ENCODE peak calls at places on chromosomes 2 and 18, in nine cellular contexts. One of them, this sample, is unnamed.
A peak's percentile ranks its signal among the peaks of the same experiment; 100 is the strongest.

GRCh38 chr2:66888791-66889631 is 454.1 kb downstream of the MEIS1 start:
- DNase-seq in neural progenitor cell: no peak
- DNase-seq in HCT116: no peak
- DNase-seq in GM23248: peak; percentile 96
- DNase-seq in GM23338: no peak
- DNase-seq in OCI-LY7: no peak
- DNase-seq in SK-N-SH: no peak
- DNase-seq in MM.1S: no peak
- DNase-seq in hepatocyte: peak; percentile 73
- DNase-seq in this sample: peak; percentile 93

GRCh38 chr2:12697617-12698016 is 19.1 kb upstream of the TRIB2 start:
- DNase-seq in neural progenitor cell: no peak
- DNase-seq in HCT116: no peak
- DNase-seq in GM23248: no peak
- DNase-seq in GM23338: no peak
- DNase-seq in OCI-LY7: no peak
- DNase-seq in SK-N-SH: no peak
- DNase-seq in MM.1S: no peak
- DNase-seq in hepatocyte: no peak
- DNase-seq in this sample: peak; percentile 82

GRCh38 chr2:67666386-67667053 is 269.4 kb downstream of the ETAA1 start:
- DNase-seq in neural progenitor cell: no peak
- DNase-seq in HCT116: no peak
- DNase-seq in GM23248: no peak
- DNase-seq in GM23338: no peak
- DNase-seq in OCI-LY7: no peak
- DNase-seq in SK-N-SH: no peak
- DNase-seq in MM.1S: no peak
- DNase-seq in hepatocyte: no peak
- DNase-seq in this sample: no peak

GRCh38 chr2:191304939-191305875 is 60.0 kb downstream of the MYO1B start:
- DNase-seq in neural progenitor cell: peak; percentile 49
- DNase-seq in HCT116: no peak
- DNase-seq in GM23248: peak; percentile 84
- DNase-seq in GM23338: no peak
- DNase-seq in OCI-LY7: no peak
- DNase-seq in SK-N-SH: no peak
- DNase-seq in MM.1S: no peak
- DNase-seq in hepatocyte: no peak
- DNase-seq in this sample: no peak

GRCh38 chr18:8503287-8503686 is 106.0 kb upstream of the RAB12 start:
- DNase-seq in neural progenitor cell: no peak
- DNase-seq in HCT116: no peak
- DNase-seq in GM23248: no peak
- DNase-seq in GM23338: no peak
- DNase-seq in OCI-LY7: no peak
- DNase-seq in SK-N-SH: no peak
- DNase-seq in MM.1S: no peak
- DNase-seq in hepatocyte: no peak
- DNase-seq in this sample: no peak

GRCh38 chr2:24514820-24515219 is 23.8 kb downstream of the NCOA1 start:
- DNase-seq in neural progenitor cell: no peak
- DNase-seq in HCT116: no peak
- DNase-seq in GM23248: no peak
- DNase-seq in GM23338: no peak
- DNase-seq in OCI-LY7: no peak
- DNase-seq in SK-N-SH: no peak
- DNase-seq in MM.1S: no peak
- DNase-seq in hepatocyte: no peak
- DNase-seq in this sample: no peak

GRCh38 chr2:195026261-195026660 is 630.8 kb upstream of the SLC39A10 start:
- DNase-seq in neural progenitor cell: no peak
- DNase-seq in HCT116: no peak
- DNase-seq in GM23248: peak; percentile 39
- DNase-seq in GM23338: no peak
- DNase-seq in OCI-LY7: no peak
- DNase-seq in SK-N-SH: no peak
- DNase-seq in MM.1S: no peak
- DNase-seq in hepatocyte: peak; percentile 19
- DNase-seq in this sample: peak; percentile 55

GRCh38 chr2:200408428-200409311 is 101.2 kb downstream of the KCTD18 start:
- DNase-seq in neural progenitor cell: no peak
- DNase-seq in HCT116: peak; percentile 79
- DNase-seq in GM23248: peak; percentile 93
- DNase-seq in GM23338: no peak
- DNase-seq in OCI-LY7: no peak
- DNase-seq in SK-N-SH: no peak
- DNase-seq in MM.1S: peak; percentile 87
- DNase-seq in hepatocyte: peak; percentile 32
- DNase-seq in this sample: peak; percentile 87

DNA sequence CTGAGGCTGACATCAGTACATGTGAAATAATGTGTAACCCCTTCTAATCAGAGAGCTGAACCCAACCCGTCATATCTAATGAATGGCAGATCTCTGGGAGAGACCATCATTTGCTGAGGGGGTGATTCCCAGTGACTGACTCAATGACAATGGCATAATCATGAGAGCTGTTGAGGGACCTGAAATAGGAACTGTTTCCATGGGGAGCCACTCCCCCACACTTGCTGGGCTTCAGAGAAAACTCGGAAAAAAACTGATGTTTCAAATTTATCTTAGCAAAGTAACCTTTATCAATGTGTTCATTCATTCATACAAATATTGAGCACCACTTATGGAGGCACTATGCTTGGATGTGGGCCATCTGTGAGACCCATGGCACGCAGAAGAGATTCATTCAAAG is 93.4 kb upstream of the ZBTB14 start:
- DNase-seq in neural progenitor cell: no peak
- DNase-seq in HCT116: no peak
- DNase-seq in GM23248: no peak
- DNase-seq in GM23338: no peak
- DNase-seq in OCI-LY7: no peak
- DNase-seq in SK-N-SH: no peak
- DNase-seq in MM.1S: no peak
- DNase-seq in hepatocyte: no peak
- DNase-seq in this sample: no peak
- TF ChIP-seq EZH2phosphoT487 in neural progenitor cell: no peak
- TF ChIP-seq EZH2phosphoT487 in HCT116: no peak
- TF ChIP-seq EZH2phosphoT487 in GM23248: no peak
- TF ChIP-seq EZH2phosphoT487 in GM23338: no peak
- TF ChIP-seq EZH2phosphoT487 in OCI-LY7: no peak
- TF ChIP-seq EZH2phosphoT487 in SK-N-SH: no peak
- TF ChIP-seq EZH2phosphoT487 in MM.1S: no peak
- TF ChIP-seq EZH2phosphoT487 in hepatocyte: no peak
- TF ChIP-seq EZH2phosphoT487 in this sample: no peak

GRCh38 chr2:85314884-85315242 is 12.9 kb downstream of the TGOLN2 start:
- DNase-seq in neural progenitor cell: no peak
- DNase-seq in HCT116: no peak
- DNase-seq in GM23248: no peak
- DNase-seq in GM23338: no peak
- DNase-seq in OCI-LY7: no peak
- DNase-seq in SK-N-SH: no peak
- DNase-seq in MM.1S: no peak
- DNase-seq in hepatocyte: no peak
- DNase-seq in this sample: no peak

GRCh38 chr2:85323351-85323987 is 4.3 kb downstream of the TGOLN2 start:
- DNase-seq in neural progenitor cell: no peak
- DNase-seq in HCT116: no peak
- DNase-seq in GM23248: peak; percentile 11
- DNase-seq in GM23338: no peak
- DNase-seq in OCI-LY7: no peak
- DNase-seq in SK-N-SH: no peak
- DNase-seq in MM.1S: no peak
- DNase-seq in hepatocyte: no peak
- DNase-seq in this sample: no peak

GRCh38 chr2:85319811-85320210 is 8.0 kb downstream of the TGOLN2 start:
- DNase-seq in neural progenitor cell: no peak
- DNase-seq in HCT116: no peak
- DNase-seq in GM23248: no peak
- DNase-seq in GM23338: no peak
- DNase-seq in OCI-LY7: no peak
- DNase-seq in SK-N-SH: no peak
- DNase-seq in MM.1S: no peak
- DNase-seq in hepatocyte: no peak
- DNase-seq in this sample: no peak

GRCh38 chr2:85318222-85319182 is 9.3 kb downstream of the TGOLN2 start:
- DNase-seq in neural progenitor cell: no peak
- DNase-seq in HCT116: no peak
- DNase-seq in GM23248: peak; percentile 95
- DNase-seq in GM23338: no peak
- DNase-seq in OCI-LY7: no peak
- DNase-seq in SK-N-SH: no peak
- DNase-seq in MM.1S: no peak
- DNase-seq in hepatocyte: peak; percentile 69
- DNase-seq in this sample: peak; percentile 35
- H3K27ac ChIP-seq in neural progenitor cell: no peak overlapping the region
- H3K27ac ChIP-seq in HCT116: no peak overlapping the region
- H3K27ac ChIP-seq in GM23248: peak overlapping the region; percentile 83
- H3K27ac ChIP-seq in GM23338: no peak overlapping the region
- H3K27ac ChIP-seq in OCI-LY7: no peak overlapping the region
- H3K27ac ChIP-seq in SK-N-SH: no peak overlapping the region
- H3K27ac ChIP-seq in MM.1S: no peak overlapping the region
- H3K27ac ChIP-seq in hepatocyte: peak overlapping the region; percentile 44
- H3K27ac ChIP-seq in this sample: peak overlapping the region; percentile 41

GRCh38 chr2:120764434-120764833 is 28.8 kb downstream of the GLI2 start:
- DNase-seq in neural progenitor cell: no peak
- DNase-seq in HCT116: no peak
- DNase-seq in GM23248: no peak
- DNase-seq in GM23338: no peak
- DNase-seq in OCI-LY7: no peak
- DNase-seq in SK-N-SH: no peak
- DNase-seq in MM.1S: no peak
- DNase-seq in hepatocyte: no peak
- DNase-seq in this sample: no peak

GRCh38 chr2:120765911-120766757 is 30.5 kb downstream of the GLI2 start:
- DNase-seq in neural progenitor cell: peak; percentile 38
- DNase-seq in HCT116: no peak
- DNase-seq in GM23248: peak; percentile 63
- DNase-seq in GM23338: peak; percentile 43
- DNase-seq in OCI-LY7: no peak
- DNase-seq in SK-N-SH: peak; percentile 52
- DNase-seq in MM.1S: no peak
- DNase-seq in hepatocyte: peak; percentile 73
- DNase-seq in this sample: no peak

GRCh38 chr2:120763931-120764330 is 28.3 kb downstream of the GLI2 start:
- DNase-seq in neural progenitor cell: no peak
- DNase-seq in HCT116: no peak
- DNase-seq in GM23248: no peak
- DNase-seq in GM23338: no peak
- DNase-seq in OCI-LY7: no peak
- DNase-seq in SK-N-SH: no peak
- DNase-seq in MM.1S: no peak
- DNase-seq in hepatocyte: no peak
- DNase-seq in this sample: no peak

GRCh38 chr2:120766758-120767351 is 31.2 kb downstream of the GLI2 start:
- DNase-seq in neural progenitor cell: no peak
- DNase-seq in HCT116: no peak
- DNase-seq in GM23248: no peak
- DNase-seq in GM23338: peak; percentile 44
- DNase-seq in OCI-LY7: no peak
- DNase-seq in SK-N-SH: no peak
- DNase-seq in MM.1S: no peak
- DNase-seq in hepatocyte: no peak
- DNase-seq in this sample: no peak

DNA sequence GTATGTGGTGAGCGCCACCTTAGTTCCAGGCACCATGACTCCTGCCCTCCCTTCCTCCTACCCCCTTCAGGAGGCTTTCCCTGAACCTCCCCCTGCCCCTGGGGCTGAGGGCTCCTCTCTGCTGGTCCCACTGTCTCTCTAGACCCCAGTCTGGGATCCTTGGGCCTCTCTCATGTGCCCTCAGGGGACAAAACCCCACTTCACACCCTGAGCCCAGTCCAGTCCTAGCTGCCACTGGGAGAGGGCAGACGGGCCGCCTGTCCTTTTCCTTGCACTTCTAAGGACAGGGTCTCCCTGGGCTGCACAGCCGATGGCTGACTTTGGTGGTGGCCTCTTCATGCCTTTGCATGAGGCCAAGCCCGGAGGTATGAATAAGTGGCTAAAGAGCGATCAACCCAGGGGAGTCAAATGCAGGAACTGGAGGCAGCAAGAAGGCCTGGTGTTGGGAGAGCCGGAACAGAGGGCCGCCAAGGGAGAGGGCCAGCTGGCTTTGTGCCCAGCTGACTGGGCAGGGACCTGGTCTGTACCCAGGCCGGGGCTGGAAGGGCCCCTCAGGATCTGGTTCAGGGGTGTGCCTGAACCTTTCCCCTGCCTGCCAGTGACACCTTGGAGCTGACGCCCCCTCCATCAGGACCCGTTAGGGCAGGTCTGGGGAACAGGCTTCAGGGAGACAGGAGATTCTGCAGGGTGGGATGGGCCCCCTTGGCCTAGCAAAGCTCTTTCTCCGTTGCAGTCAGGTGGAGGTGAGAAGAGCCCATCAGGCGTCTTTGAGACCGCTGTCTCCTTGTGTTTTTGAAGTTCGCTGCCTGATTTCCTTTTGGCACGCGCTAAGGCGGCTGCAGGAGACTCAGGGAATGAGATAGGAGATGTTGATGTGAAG is 29.6 kb downstream of the GLI2 start:
- DNase-seq in neural progenitor cell: no peak
- DNase-seq in HCT116: no peak
- DNase-seq in GM23248: no peak
- DNase-seq in GM23338: no peak
- DNase-seq in OCI-LY7: no peak
- DNase-seq in SK-N-SH: peak; percentile 89
- DNase-seq in MM.1S: no peak
- DNase-seq in hepatocyte: no peak
- DNase-seq in this sample: no peak
- TF ChIP-seq EZH2phosphoT487 in neural progenitor cell: no peak
- TF ChIP-seq EZH2phosphoT487 in HCT116: no peak
- TF ChIP-seq EZH2phosphoT487 in GM23248: no peak
- TF ChIP-seq EZH2phosphoT487 in GM23338: no peak
- TF ChIP-seq EZH2phosphoT487 in OCI-LY7: no peak
- TF ChIP-seq EZH2phosphoT487 in SK-N-SH: no peak
- TF ChIP-seq EZH2phosphoT487 in MM.1S: no peak
- TF ChIP-seq EZH2phosphoT487 in hepatocyte: no peak
- TF ChIP-seq EZH2phosphoT487 in this sample: no peak

GRCh38 chr2:235008584-235009044 is 56.8 kb downstream of the SH3BP4 start:
- DNase-seq in neural progenitor cell: no peak
- DNase-seq in HCT116: peak; percentile 69
- DNase-seq in GM23248: peak; percentile 30
- DNase-seq in GM23338: no peak
- DNase-seq in OCI-LY7: no peak
- DNase-seq in SK-N-SH: no peak
- DNase-seq in MM.1S: no peak
- DNase-seq in hepatocyte: peak; percentile 80
- DNase-seq in this sample: peak; percentile 94

GRCh38 chr2:235011607-235011928 is 59.8 kb downstream of the SH3BP4 start:
- DNase-seq in neural progenitor cell: no peak
- DNase-seq in HCT116: no peak
- DNase-seq in GM23248: no peak
- DNase-seq in GM23338: peak; percentile 72
- DNase-seq in OCI-LY7: no peak
- DNase-seq in SK-N-SH: no peak
- DNase-seq in MM.1S: no peak
- DNase-seq in hepatocyte: no peak
- DNase-seq in this sample: no peak

GRCh38 chr2:235011929-235012631 is 60.3 kb downstream of the SH3BP4 start:
- DNase-seq in neural progenitor cell: peak; percentile 88
- DNase-seq in HCT116: no peak
- DNase-seq in GM23248: no peak
- DNase-seq in GM23338: no peak
- DNase-seq in OCI-LY7: no peak
- DNase-seq in SK-N-SH: peak; percentile 72
- DNase-seq in MM.1S: no peak
- DNase-seq in hepatocyte: no peak
- DNase-seq in this sample: no peak

GRCh38 chr2:235009081-235009480 is 57.3 kb downstream of the SH3BP4 start:
- DNase-seq in neural progenitor cell: no peak
- DNase-seq in HCT116: no peak
- DNase-seq in GM23248: no peak
- DNase-seq in GM23338: no peak
- DNase-seq in OCI-LY7: no peak
- DNase-seq in SK-N-SH: no peak
- DNase-seq in MM.1S: no peak
- DNase-seq in hepatocyte: no peak
- DNase-seq in this sample: no peak

DNA sequence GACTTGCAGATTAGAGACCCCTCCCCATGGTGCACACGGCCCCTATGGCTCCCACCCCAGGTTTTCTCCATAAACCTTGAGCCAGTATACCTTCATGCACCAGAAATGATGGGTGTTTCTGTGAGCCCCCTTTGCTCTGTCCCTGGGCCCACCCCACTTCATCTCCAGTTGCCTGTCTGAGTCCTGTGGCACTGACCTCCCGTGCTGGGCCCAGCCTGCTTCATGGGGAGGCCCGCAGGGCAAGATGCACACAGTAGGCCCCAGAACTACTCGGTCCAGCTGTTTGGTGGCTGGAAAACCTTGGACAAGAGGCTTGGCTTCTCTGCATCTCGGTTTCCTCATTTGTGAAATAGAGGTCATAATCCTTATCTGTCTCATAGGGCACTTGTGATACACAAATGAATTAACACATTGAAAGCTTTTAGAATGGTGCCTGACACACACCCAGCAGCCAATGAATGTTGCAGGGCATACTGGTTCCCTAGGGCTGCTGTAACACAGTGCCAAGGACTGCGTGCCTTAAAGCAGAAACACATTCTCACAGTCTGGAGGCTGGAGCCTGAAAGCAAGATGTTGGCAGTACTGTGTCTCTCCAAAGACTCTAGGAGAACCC is 58.4 kb downstream of the SH3BP4 start:
- DNase-seq in neural progenitor cell: no peak
- DNase-seq in HCT116: no peak
- DNase-seq in GM23248: no peak
- DNase-seq in GM23338: no peak
- DNase-seq in OCI-LY7: no peak
- DNase-seq in SK-N-SH: no peak
- DNase-seq in MM.1S: no peak
- DNase-seq in hepatocyte: no peak
- DNase-seq in this sample: no peak
- H3K27ac ChIP-seq in neural progenitor cell: no peak overlapping the region
- H3K27ac ChIP-seq in HCT116: no peak overlapping the region
- H3K27ac ChIP-seq in GM23248: no peak overlapping the region
- H3K27ac ChIP-seq in GM23338: no peak overlapping the region
- H3K27ac ChIP-seq in OCI-LY7: no peak overlapping the region
- H3K27ac ChIP-seq in SK-N-SH: no peak overlapping the region
- H3K27ac ChIP-seq in MM.1S: no peak overlapping the region
- H3K27ac ChIP-seq in hepatocyte: peak overlapping the region; percentile 89
- H3K27ac ChIP-seq in this sample: no peak overlapping the region

This sample was measured in PC-3.